ENCODE peak calls at places on chromosomes 12 and 14, in eight cellular contexts. I is HepG2, T is IMR-90, X is lower leg skin, O is tibial nerve, Q is HCT116, N is body of pancreas, V is spleen. R is an unnamed sample.

GRCh38 chr12:101719566-101719965 is 19.7 kb downstream of the SYCP3 start:
- DNase-seq in V (no peak), N (no peak), T (peak; percentile 78), O (no peak), Q (no peak), I (no peak), X (no peak), R (no peak)

GRCh38 chr12:92784356-92784755 is 81.6 kb downstream of the PLEKHG7 start:
- DNase-seq in V (no peak), X (no peak), I (no peak), N (no peak), Q (no peak), T (peak; percentile 50), O (no peak), R (no peak)

GRCh38 chr14:101889366-101889765 is 75.0 kb upstream of the DYNC1H1 start:
- DNase-seq in Q (no peak), T (no peak), I (no peak), N (no peak), O (no peak), X (no peak), V (peak; percentile 53), R (no peak)

GRCh38 chr14:64973826-64974225 is 1.7 kb upstream of the RAB15 start:
- DNase-seq in I (no peak), V (no peak), Q (no peak), T (no peak), O (no peak), N (no peak), X (no peak), R (no peak)

GRCh38 chr12:42716521-42716920 is 127.0 kb upstream of the PRICKLE1 start:
- DNase-seq in X (no peak), O (no peak), N (peak; percentile 16), Q (no peak), T (peak; percentile 43), I (no peak), V (no peak), R (no peak)

GRCh38 chr14:35959835-35960234 is 133.7 kb downstream of the BRMS1L start:
- DNase-seq in N (no peak), V (no peak), I (no peak), T (no peak), Q (no peak), O (no peak), X (no peak), R (no peak)

GRCh38 chr12:103580026-103580425 is 7.0 kb upstream of the STAB2 start:
- DNase-seq in X (no peak), T (no peak), I (no peak), Q (no peak), V (no peak), O (no peak), N (no peak), R (no peak)

GRCh38 chr14:68282479-68283377 is 463.1 kb downstream of the RAD51B start:
- DNase-seq in V (no peak), N (no peak), X (no peak), T (no peak), O (no peak), I (peak; percentile 42), Q (no peak), R (no peak)

GRCh38 chr14:82915381-82915780 is 1381.7 kb upstream of the SEL1L start:
- DNase-seq in T (no peak), V (no peak), X (no peak), I (no peak), O (no peak), N (peak; percentile 12), Q (no peak), R (no peak)

GRCh38 chr12:81085832-81086231 is 8.0 kb downstream of the ACSS3 start:
- DNase-seq in T (no peak), I (peak; percentile 63), O (no peak), X (no peak), V (no peak), N (no peak), Q (no peak), R (no peak)

GRCh38 chr14:32977913-32978312 is 39.2 kb downstream of the NPAS3 start:
- DNase-seq in N (no peak), T (no peak), X (no peak), O (no peak), I (no peak), V (no peak), Q (no peak), R (no peak)

GRCh38 chr12:80313184-80313583 is 130.9 kb upstream of the PTPRQ start:
- DNase-seq in X (no peak), I (no peak), O (no peak), Q (no peak), V (no peak), N (no peak), T (no peak), R (no peak)

GRCh38 chr14:22379727-22380126 is 209.3 kb downstream of the DAD1 start:
- DNase-seq in O (no peak), T (peak; percentile 56), Q (no peak), V (no peak), I (no peak), N (no peak), X (no peak), R (no peak)

GRCh38 chr12:58504539-58504938 is 415.8 kb downstream of the LRIG3 start:
- DNase-seq in O (no peak), X (no peak), Q (no peak), N (no peak), V (no peak), I (no peak), T (peak; percentile 66), R (no peak)

GRCh38 chr12:14399871-14400270 is 34.4 kb downstream of the ATF7IP start:
- DNase-seq in V (no peak), Q (no peak), X (no peak), O (no peak), T (peak; percentile 63), N (no peak), I (no peak), R (no peak)

GRCh38 chr12:14395059-14395778 is 29.7 kb downstream of the ATF7IP start:
- DNase-seq in N (no peak), I (no peak), T (no peak), V (no peak), Q (no peak), O (no peak), X (no peak), R (no peak)

GRCh38 chr12:14393736-14394135 is 28.3 kb downstream of the ATF7IP start:
- DNase-seq in I (no peak), Q (no peak), N (no peak), X (no peak), O (no peak), T (peak; percentile 39), V (no peak), R (peak; percentile 64)

GRCh38 chr12:14394317-14395058 is 29.0 kb downstream of the ATF7IP start:
- DNase-seq in T (peak; percentile 84), Q (peak; percentile 79), N (peak; percentile 56), X (peak; percentile 45), V (no peak), I (peak; percentile 69), O (no peak), R (peak; percentile 92)

DNA sequence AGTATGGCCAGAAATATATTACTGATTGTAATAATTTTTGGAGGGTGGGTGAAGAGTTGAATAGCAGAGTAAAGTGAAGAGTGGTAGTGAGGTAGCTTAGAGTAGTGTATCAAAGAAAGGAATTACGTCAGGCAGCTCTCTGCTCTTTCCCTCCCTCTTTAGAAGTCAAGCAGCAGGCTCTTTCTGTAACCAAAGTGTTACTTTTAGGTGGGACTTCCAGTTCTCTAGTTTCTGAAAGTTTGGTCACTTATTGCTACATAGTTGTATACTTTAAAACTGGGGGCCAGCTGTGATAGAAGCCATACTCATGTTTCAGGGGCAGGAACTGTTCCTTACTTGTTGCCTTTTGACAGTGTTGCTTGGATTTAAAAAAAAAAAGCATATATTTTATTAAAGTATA is 30.6 kb downstream of the ATF7IP start:
- DNase-seq in V (no peak), X (no peak), I (no peak), N (no peak), O (no peak), Q (no peak), T (peak; percentile 28), R (no peak)
- TF ChIP-seq POLR2A in V (no peak), X (no peak), I (no peak), N (peak; percentile 25), O (no peak), Q (no peak), T (no peak), R (no peak)

GRCh38 chr12:106301611-106302321 is 767 bp upstream of the TCP11L2 start:
- DNase-seq in X (peak; percentile 83), N (peak; percentile 91), I (no peak), T (peak; percentile 64), O (peak; percentile 44), V (peak; percentile 89), Q (no peak), R (peak; percentile 96)
- TF ChIP-seq POLR2A in X (no peak), N (peak; percentile 35), I (peak; percentile 15), T (peak; percentile 25), O (no peak), V (peak; percentile 30), Q (no peak), R (peak; percentile 61)

GRCh38 chr12:19439059-19440018 is at the start of gene AEBP2:
- DNase-seq in V (peak; percentile 99), O (peak; percentile 83), Q (peak; percentile 87), T (peak; percentile 95), X (peak; percentile 92), N (peak; percentile 90), I (peak; percentile 80), R (peak; percentile 97)
- TF ChIP-seq POLR2A in V (peak; percentile 70), O (peak; percentile 57), Q (peak; percentile 37), T (peak; percentile 78), X (peak; percentile 9), N (peak; percentile 88), I (peak; percentile 77), R (peak; percentile 50)

GRCh38 chr12:122403831-122404230 is 18.6 kb downstream of the CLIP1 start:
- DNase-seq in V (no peak), T (no peak), O (no peak), Q (no peak), N (no peak), X (no peak), I (no peak), R (no peak)
- TF ChIP-seq POLR2A in V (no peak), T (no peak), O (no peak), Q (no peak), N (no peak), X (no peak), I (no peak), R (no peak)

R was measured in erythroblast.